ENCODE peak calls at places on chromosomes 1 and 21, in ten cellular contexts. G is Panc1; R is skeletal muscle cell; A is heart left ventricle; S is activated CD4-positive, alpha-beta T cell treated with anti-CD3 and anti-CD28 coated beads, Interleukin-2, amount 10 ng/mL, durations not matched to agents 7 days and 5 days; B is HuH-7.5; O is stimulated activated CD4-positive, alpha-beta T cell treated with anti-CD3 and anti-CD28 coated beads, Interleukin-1b, Interleukin-23, amount 100 ng/mL, for 24 hours; K is foreskin keratinocyte; Q is ovary; N is heart right ventricle. C is an unnamed sample.

GRCh38 chr1:225998560-225999226 is 450 bp downstream of the SDE2 start:
- DNase-seq in G (no peak), R (no peak), A (no peak), S (no peak), B (no peak), O (no peak), K (peak), Q (no peak), N (no peak), C (peak)

GRCh38 chr1:205704891-205705290 is 24.6 kb upstream of the SLC45A3 start:
- DNase-seq in G (no peak), R (no peak), A (no peak), S (no peak), B (no peak), O (no peak), K (no peak), Q (no peak), N (no peak), C (no peak)

GRCh38 chr1:185695299-185695698 is 38.9 kb upstream of the HMCN1 start:
- DNase-seq in G (no peak), R (no peak), A (no peak), S (no peak), B (no peak), O (no peak), K (no peak), Q (no peak), N (no peak), C (no peak)

GRCh38 chr1:67339623-67340343 is 32.1 kb downstream of the IL12RB2 start:
- DNase-seq in G (no peak), R (peak), A (no peak), S (peak), B (no peak), O (no peak), K (peak), Q (no peak), N (no peak), C (peak)

GRCh38 chr1:55938376-55938850 is 641.0 kb downstream of the PLPP3 start:
- DNase-seq in G (no peak), R (no peak), A (peak), S (no peak), B (no peak), O (no peak), K (no peak), Q (peak), N (peak), C (no peak)

GRCh38 chr1:16215882-16216753 is 3.7 kb upstream of the ARHGEF19 start:
- DNase-seq in G (no peak), R (peak), A (peak), S (peak), B (peak), O (no peak), K (peak), Q (peak), N (peak), C (no peak)

GRCh38 chr1:10973552-10973951 is 38.9 kb upstream of the TARDBP start:
- DNase-seq in G (no peak), R (no peak), A (peak), S (no peak), B (no peak), O (no peak), K (peak), Q (no peak), N (no peak), C (peak)

GRCh38 chr1:237105826-237106225 is 63.8 kb downstream of the RYR2 start:
- DNase-seq in G (no peak), R (no peak), A (no peak), S (no peak), B (no peak), O (no peak), K (no peak), Q (no peak), N (no peak), C (no peak)

GRCh38 chr1:233316473-233316872 is 11.1 kb upstream of the MAP3K21 start:
- DNase-seq in G (no peak), R (no peak), A (no peak), S (no peak), B (no peak), O (no peak), K (no peak), Q (no peak), N (no peak), C (no peak)

GRCh38 chr1:220881918-220882891 is 3.0 kb downstream of the HLX start:
- DNase-seq in G (no peak), R (peak), A (peak), S (no peak), B (no peak), O (no peak), K (no peak), Q (no peak), N (no peak), C (no peak)

GRCh38 chr1:156746716-156747631 is 4.5 kb downstream of the HDGF start:
- DNase-seq in G (no peak), R (peak), A (peak), S (peak), B (peak), O (no peak), K (peak), Q (peak), N (peak), C (peak)

GRCh38 chr1:152752225-152752624 is 5.6 kb upstream of the KPRP start:
- DNase-seq in G (peak), R (no peak), A (no peak), S (no peak), B (no peak), O (no peak), K (peak), Q (no peak), N (no peak), C (peak)

GRCh38 chr1:30933874-30934252 is 25.3 kb upstream of the SDC3 start:
- DNase-seq in G (no peak), R (no peak), A (no peak), S (no peak), B (no peak), O (no peak), K (peak), Q (no peak), N (no peak), C (no peak)

GRCh38 chr1:197948926-197949899 is 32.0 kb downstream of the LHX9 start:
- DNase-seq in G (no peak), R (no peak), A (no peak), S (no peak), B (no peak), O (no peak), K (no peak), Q (no peak), N (no peak), C (no peak)

GRCh38 chr21:36175771-36176565 is 19.3 kb downstream of the DOP1B start:
- DNase-seq in G (no peak), R (no peak), A (no peak), S (no peak), B (no peak), O (no peak), K (no peak), Q (no peak), N (no peak), C (no peak)

GRCh38 chr21:43691086-43691795 is 27.7 kb upstream of the PDXK start:
- DNase-seq in G (no peak), R (no peak), A (no peak), S (no peak), B (no peak), O (no peak), K (no peak), Q (no peak), N (no peak), C (no peak)

GRCh38 chr1:185453496-185454192 is 136.6 kb upstream of the IVNS1ABP start:
- DNase-seq in G (no peak), R (peak), A (no peak), S (no peak), B (no peak), O (no peak), K (peak), Q (no peak), N (no peak), C (no peak)

GRCh38 chr21:46207006-46207919 is 21.3 kb downstream of the LSS start:
- DNase-seq in G (no peak), R (no peak), A (peak), S (no peak), B (no peak), O (no peak), K (no peak), Q (peak), N (no peak), C (no peak)

GRCh38 chr21:36547464-36547863 is 67.5 kb upstream of the CLDN14 start:
- DNase-seq in G (no peak), R (no peak), A (no peak), S (no peak), B (no peak), O (no peak), K (no peak), Q (no peak), N (no peak), C (no peak)

GRCh38 chr1:180765156-180765555 is 133.3 kb downstream of the XPR1 start:
- DNase-seq in G (no peak), R (no peak), A (no peak), S (no peak), B (no peak), O (no peak), K (no peak), Q (no peak), N (no peak), C (no peak)

GRCh38 chr1:5010656-5011055 is 356.2 kb downstream of the AJAP1 start:
- DNase-seq in G (no peak), R (no peak), A (no peak), S (no peak), B (no peak), O (no peak), K (no peak), Q (no peak), N (no peak), C (no peak)

GRCh38 chr1:18481190-18481920 is 625 bp downstream of the KLHDC7A start:
- DNase-seq in G (no peak), R (no peak), A (no peak), S (no peak), B (no peak), O (no peak), K (no peak), Q (no peak), N (no peak), C (no peak)

GRCh38 chr21:39033878-39034589 is 149.2 kb downstream of the PSMG1 start:
- DNase-seq in G (no peak), R (peak), A (no peak), S (no peak), B (peak), O (no peak), K (no peak), Q (peak), N (peak), C (no peak)

GRCh38 chr1:203288351-203288894 is 16.9 kb upstream of the BTG2 start:
- DNase-seq in G (no peak), R (no peak), A (no peak), S (no peak), B (no peak), O (no peak), K (no peak), Q (no peak), N (no peak), C (no peak)

GRCh38 chr1:53068314-53069084 is 6.5 kb downstream of the PODN start:
- DNase-seq in G (no peak), R (no peak), A (peak), S (no peak), B (no peak), O (no peak), K (no peak), Q (peak), N (no peak), C (no peak)

GRCh38 chr1:198212675-198213074 is 55.9 kb downstream of the NEK7 start:
- DNase-seq in G (no peak), R (peak), A (no peak), S (no peak), B (no peak), O (no peak), K (peak), Q (no peak), N (no peak), C (peak)